ENCODE peak calls at places on chromosomes 4 and X, in eight cellular contexts. I is neural progenitor cell, F is Peyer's patch, X is WERI-Rb-1, Z is endothelial cell of umbilical vein, U is cardiac muscle cell, D is mammary epithelial cell, M is IMR-90. R is an unnamed sample.

GRCh38 chr4:112266823-112267222 is 18.9 kb downstream of the TIFA start:
- DNase-seq in F (no peak), D (peak), U (no peak), I (peak), M (peak), X (no peak), Z (peak), R (no peak)

GRCh38 chr4:116618638-116619037 is 466.7 kb downstream of the TRAM1L1 start:
- DNase-seq in U (no peak), F (no peak), D (no peak), M (no peak), Z (no peak), I (no peak), X (no peak), R (no peak)

GRCh38 chrX:20066968-20067708 is 49.6 kb downstream of the MAP7D2 start:
- DNase-seq in X (peak), U (peak), M (peak), D (peak), I (peak), F (no peak), Z (peak), R (no peak)

GRCh38 chr4:19809989-19810388 is 441.7 kb upstream of the SLIT2 start:
- DNase-seq in M (no peak), Z (peak), U (no peak), F (no peak), X (no peak), I (no peak), D (no peak), R (no peak)

GRCh38 chr4:77500801-77501200 is 104.8 kb upstream of the CXCL13 start:
- DNase-seq in D (no peak), I (no peak), X (no peak), U (no peak), M (no peak), F (no peak), Z (no peak), R (no peak)

GRCh38 chrX:118355225-118355920 is 9.5 kb downstream of the WDR44 start:
- DNase-seq in X (no peak), F (no peak), I (no peak), Z (peak), U (no peak), M (no peak), D (peak), R (no peak)

GRCh38 chrX:4043951-4044350 is 330.5 kb upstream of the PRKX start:
- DNase-seq in U (no peak), I (no peak), F (no peak), Z (no peak), X (no peak), M (no peak), D (no peak), R (no peak)

GRCh38 chr4:123250843-123251242 is 145.8 kb upstream of the SPRY1 start:
- DNase-seq in X (no peak), F (no peak), I (no peak), M (peak), U (no peak), Z (peak), D (peak), R (peak)

GRCh38 chrX:7083468-7084396 is 63.8 kb upstream of the STS start:
- DNase-seq in I (no peak), D (peak), X (no peak), U (no peak), F (peak), Z (peak), M (peak), R (peak)

GRCh38 chrX:39910651-39911050 is 187.1 kb downstream of the BCOR start:
- DNase-seq in F (no peak), U (no peak), I (no peak), Z (no peak), X (no peak), D (no peak), M (no peak), R (no peak)

GRCh38 chr4:129145222-129145730 is 49.3 kb downstream of the C4orf33 start:
- DNase-seq in I (no peak), Z (no peak), X (no peak), D (no peak), U (no peak), M (no peak), F (no peak), R (no peak)

GRCh38 chr4:153215976-153216375 is 11.7 kb downstream of the TRIM2 start:
- DNase-seq in I (no peak), Z (no peak), U (no peak), F (no peak), M (no peak), D (no peak), X (no peak), R (no peak)

GRCh38 chr4:173448103-173448502 is 49.2 kb upstream of the SCRG1 start:
- DNase-seq in U (no peak), F (no peak), Z (no peak), M (peak), D (no peak), X (peak), I (no peak), R (no peak)

GRCh38 chrX:74578137-74578536 is 36.3 kb downstream of the RLIM start:
- DNase-seq in U (no peak), M (no peak), Z (no peak), D (no peak), I (no peak), F (no peak), X (no peak), R (no peak)

GRCh38 chr4:127555106-127555505 is 77.7 kb upstream of the INTU start:
- DNase-seq in X (no peak), M (no peak), F (no peak), D (peak), I (no peak), U (no peak), Z (no peak), R (no peak)

GRCh38 chr4:138035781-138036258 is 206.3 kb downstream of the SLC7A11 start:
- DNase-seq in X (peak), F (peak), I (peak), Z (peak), U (peak), D (peak), M (peak), R (no peak)

GRCh38 chr4:67871867-67872266 is 11.9 kb downstream of the TMPRSS11D start:
- DNase-seq in X (no peak), I (peak), D (peak), M (peak), F (no peak), Z (peak), U (peak), R (no peak)

GRCh38 chrX:154295664-154296310 is at the start of gene TKTL1:
- DNase-seq in Z (no peak), U (no peak), F (no peak), M (no peak), I (no peak), X (no peak), D (no peak), R (no peak)

GRCh38 chr4:175536852-175537453 is 275.1 kb downstream of the GPM6A start:
- DNase-seq in Z (no peak), U (peak), I (peak), F (no peak), M (peak), X (no peak), D (peak), R (no peak)

GRCh38 chr4:186707574-186707973 is 16.1 kb downstream of the FAT1 start:
- DNase-seq in I (no peak), Z (no peak), F (no peak), D (no peak), M (no peak), U (no peak), X (no peak), R (no peak)

GRCh38 chr4:185394568-185395254 is 1.0 kb downstream of the LRP2BP start:
- DNase-seq in M (no peak), D (peak), Z (peak), X (no peak), I (no peak), U (no peak), F (no peak), R (no peak)

GRCh38 chr4:148344382-148344781 is 97.8 kb downstream of the NR3C2 start:
- DNase-seq in U (no peak), I (no peak), F (no peak), Z (peak), M (no peak), X (no peak), D (no peak), R (no peak)

GRCh38 chr4:11397146-11397545 is 31.5 kb downstream of the HS3ST1 start:
- DNase-seq in D (peak), F (no peak), X (no peak), Z (peak), M (no peak), I (no peak), U (peak), R (no peak)

GRCh38 chrX:18172970-18173369 is 47.7 kb downstream of the BEND2 start:
- DNase-seq in Z (no peak), I (no peak), X (no peak), D (no peak), F (no peak), U (no peak), M (no peak), R (no peak)

DNA sequence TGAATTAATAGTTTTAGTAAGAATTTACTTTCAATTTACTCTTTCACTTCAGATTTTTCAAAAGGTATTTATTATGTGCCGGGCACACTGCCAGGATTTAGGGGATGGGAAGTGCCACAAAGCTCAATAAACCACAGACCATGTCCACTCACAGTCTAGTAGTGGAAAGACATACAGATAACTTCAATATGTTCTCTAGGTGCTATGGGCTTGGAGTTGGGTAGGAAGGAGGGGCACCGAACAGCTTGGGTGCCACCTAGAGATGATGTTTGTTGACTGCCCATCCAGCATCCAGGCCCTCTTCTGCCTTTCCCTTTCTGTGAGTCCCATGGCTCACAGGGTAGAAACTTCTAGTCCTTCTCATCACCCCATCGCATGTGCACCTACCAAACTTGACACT is 17.8 kb downstream of the MFAP3L start:
- DNase-seq in Z (no peak), F (no peak), I (no peak), M (no peak), X (no peak), U (no peak), D (peak), R (no peak)
- TF ChIP-seq CTCF in Z (no peak), F (no peak), I (no peak), M (no peak), X (peak), U (no peak), D (peak), R (peak)

DNA sequence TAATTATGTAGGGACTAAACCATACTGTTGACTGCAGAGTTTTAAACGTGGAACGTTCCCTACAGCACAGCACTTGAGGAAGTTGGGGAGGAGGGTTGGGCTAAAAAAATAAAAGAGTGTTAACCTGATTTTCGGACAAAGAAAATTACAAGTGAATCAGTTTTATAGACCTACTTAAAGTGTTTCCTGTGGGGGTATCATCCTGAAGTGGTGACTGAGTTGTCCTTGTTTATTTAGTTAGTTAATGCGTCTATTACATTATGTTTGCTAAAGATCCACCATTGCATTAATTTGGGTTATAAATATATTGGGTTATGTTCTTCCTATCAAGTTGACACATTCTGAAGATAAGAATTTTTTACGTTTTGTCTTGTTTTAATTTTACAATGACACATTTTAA is 14.7 kb downstream of the UNC5C start:
- DNase-seq in U (no peak), I (no peak), F (no peak), M (no peak), Z (no peak), D (no peak), X (no peak), R (no peak)
- H3K4me3 ChIP-seq in U (no peak), I (no peak), F (no peak), M (no peak), Z (no peak), D (no peak), X (no peak), R (no peak)

GRCh38 chr4:90419124-90419711 is 292.0 kb downstream of the CCSER1 start:
- DNase-seq in D (peak), U (peak), Z (peak), I (peak), F (no peak), M (peak), X (no peak), R (no peak)
- TF ChIP-seq CTCF in D (peak), U (peak), Z (peak), I (peak), F (peak), M (peak), X (peak), R (peak)

DNA sequence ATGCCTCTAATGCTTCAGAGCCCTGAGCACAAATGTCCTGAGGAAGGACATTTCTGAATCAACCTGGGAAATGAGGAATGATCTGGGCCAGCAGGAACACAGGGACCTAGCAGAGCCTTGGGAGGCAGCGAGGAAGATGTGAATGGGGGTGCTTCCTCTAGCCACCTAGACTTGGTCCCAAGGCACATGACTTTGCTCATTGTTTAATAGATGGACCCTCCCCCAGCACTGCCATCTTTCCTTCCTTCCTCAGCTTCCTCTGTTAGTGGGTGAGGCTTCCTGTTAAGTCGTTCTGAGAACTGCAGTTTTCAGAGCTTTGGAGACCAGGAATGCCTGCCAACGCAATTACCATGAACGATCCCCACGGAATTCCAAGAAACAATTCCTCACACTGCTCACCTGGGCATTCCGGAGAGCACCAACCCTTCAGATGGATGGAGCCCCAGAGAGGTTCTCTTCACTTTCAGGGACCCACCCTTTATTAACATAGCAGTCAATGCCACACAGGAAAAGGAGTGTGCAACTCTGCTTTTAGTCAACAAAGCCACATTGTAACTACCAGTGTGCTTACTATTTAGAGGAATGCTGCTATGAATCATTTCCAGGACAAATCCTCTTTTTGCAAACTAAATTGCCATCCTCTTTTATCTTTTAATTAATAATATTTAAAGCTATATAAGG is 48.5 kb upstream of the STIM2 start:
- DNase-seq in I (no peak), M (no peak), D (peak), F (no peak), X (no peak), Z (peak), U (no peak), R (no peak)
- H3K4me3 ChIP-seq in I (no peak), M (no peak), D (no peak), F (no peak), X (no peak), Z (no peak), U (no peak), R (no peak)

GRCh38 chr4:98744372-98745150 is 86.2 kb upstream of the TSPAN5 start:
- DNase-seq in M (no peak), U (peak), I (no peak), Z (peak), X (no peak), D (no peak), F (no peak), R (no peak)

GRCh38 chr4:98746530-98746929 is 88.1 kb upstream of the TSPAN5 start:
- DNase-seq in X (no peak), M (peak), I (no peak), Z (peak), F (no peak), D (peak), U (no peak), R (no peak)

GRCh38 chr4:98747659-98748091 is 89.3 kb upstream of the TSPAN5 start:
- DNase-seq in U (no peak), X (peak), Z (peak), F (no peak), D (no peak), I (peak), M (no peak), R (no peak)

GRCh38 chr4:98746936-98747658 is 88.7 kb upstream of the TSPAN5 start:
- DNase-seq in D (no peak), Z (peak), F (no peak), U (peak), I (peak), M (peak), X (peak), R (no peak)

DNA sequence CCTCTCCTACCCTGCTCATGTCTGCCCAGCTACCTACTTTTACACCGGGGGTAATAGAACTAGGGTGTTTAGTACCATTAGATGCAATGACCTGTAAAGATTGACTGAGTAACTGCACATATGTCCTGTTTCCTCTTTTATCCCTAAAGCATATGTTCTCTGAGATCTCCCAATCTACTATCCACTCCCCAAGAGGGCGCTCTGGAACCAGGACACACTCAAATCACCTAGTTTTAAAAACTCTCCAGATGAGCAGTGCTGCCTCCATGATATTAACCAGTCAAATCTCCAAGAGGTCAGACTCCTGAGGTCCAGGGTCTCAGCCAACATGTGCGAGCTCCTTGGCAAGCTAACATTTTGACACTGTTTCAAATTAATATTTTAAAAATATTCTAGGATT is 87.0 kb upstream of the TSPAN5 start:
- DNase-seq in Z (no peak), U (peak), X (peak), F (no peak), D (peak), M (peak), I (no peak), R (no peak)
- TF ChIP-seq CTCF in Z (no peak), U (peak), X (peak), F (peak), D (peak), M (peak), I (no peak), R (peak)

GRCh38 chrX:148540114-148540513 is 39.7 kb downstream of the AFF2 start:
- DNase-seq in F (no peak), D (no peak), M (no peak), Z (no peak), U (no peak), I (no peak), X (no peak), R (no peak)

GRCh38 chrX:148537556-148538182 is 37.3 kb downstream of the AFF2 start:
- DNase-seq in Z (no peak), U (no peak), X (no peak), I (peak), M (no peak), F (no peak), D (no peak), R (no peak)

GRCh38 chrX:148542481-148543255 is 42.3 kb downstream of the AFF2 start:
- DNase-seq in U (no peak), D (no peak), M (no peak), X (no peak), Z (no peak), F (peak), I (no peak), R (no peak)

GRCh38 chrX:148538582-148538981 is 38.2 kb downstream of the AFF2 start:
- DNase-seq in Z (no peak), D (no peak), F (no peak), I (no peak), U (no peak), M (no peak), X (no peak), R (no peak)

DNA sequence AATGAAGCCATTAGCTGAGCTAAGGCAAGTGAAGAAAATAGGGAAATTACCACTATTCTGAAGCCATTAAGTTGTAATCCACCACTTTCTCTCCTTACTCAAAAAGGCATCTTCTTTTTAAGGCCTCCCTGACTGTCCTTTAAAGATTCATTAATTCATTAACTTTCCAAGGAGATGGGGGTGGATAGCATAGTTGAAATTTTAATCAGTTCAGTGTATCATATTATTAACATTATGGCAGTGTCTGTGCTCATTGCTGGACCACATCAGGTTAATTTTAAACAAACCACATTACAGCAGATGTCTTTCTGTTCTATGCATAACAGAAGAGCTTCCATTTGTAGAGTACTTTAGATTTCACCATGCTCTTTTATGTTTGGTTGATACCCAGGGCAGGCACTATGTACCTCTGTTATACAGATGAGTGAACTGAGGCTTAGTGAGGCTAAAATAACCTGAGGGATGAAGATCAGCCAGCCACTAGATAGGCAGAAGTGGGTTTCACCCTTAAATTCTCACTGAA is 41.1 kb downstream of the AFF2 start:
- DNase-seq in F (no peak), U (no peak), X (no peak), I (no peak), Z (no peak), M (no peak), D (no peak), R (no peak)
- H3K4me3 ChIP-seq in F (no peak), U (no peak), X (no peak), I (no peak), Z (no peak), M (no peak), D (no peak), R (no peak)

GRCh38 chr4:165992263-165992662 is 119.2 kb downstream of the TLL1 start:
- DNase-seq in I (no peak), X (no peak), D (no peak), Z (no peak), F (no peak), U (no peak), M (no peak), R (no peak)
- TF ChIP-seq CTCF in I (no peak), X (no peak), D (no peak), Z (no peak), F (no peak), U (no peak), M (no peak), R (no peak)

DNA sequence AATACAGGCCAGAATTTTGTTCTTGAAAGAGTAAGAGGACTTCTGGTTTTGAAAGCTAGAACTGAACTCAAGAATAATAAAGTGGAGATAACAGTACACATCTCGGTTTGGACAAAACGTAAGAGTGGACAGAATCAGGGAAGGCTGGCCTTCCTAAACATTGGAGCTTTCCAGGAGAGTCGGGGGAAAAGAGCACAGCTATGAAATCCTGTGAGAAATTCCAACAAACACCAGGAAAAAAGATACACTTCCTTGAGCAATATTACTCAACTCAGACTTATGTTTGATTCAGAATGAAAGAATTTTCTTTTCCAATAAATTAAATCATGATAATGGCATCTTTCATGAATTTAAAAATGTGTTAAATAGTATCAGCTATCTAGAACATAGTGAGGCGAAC is 1.1 kb downstream of the CTSO start:
- DNase-seq in F (no peak), X (no peak), M (peak), D (no peak), I (no peak), Z (peak), U (no peak), R (no peak)
- H3K4me3 ChIP-seq in F (no peak), X (no peak), M (peak), D (no peak), I (no peak), Z (no peak), U (peak), R (no peak)

GRCh38 chrX:56798866-56799864 is 70.1 kb downstream of the NBDY start:
- DNase-seq in X (peak), I (peak), U (no peak), M (no peak), Z (no peak), F (no peak), D (no peak), R (no peak)
- TF ChIP-seq CTCF in X (peak), I (peak), U (no peak), M (peak), Z (no peak), F (peak), D (peak), R (no peak)

R was measured in AG04449.